ENCODE peak calls at places on chromosome 20, in four cellular contexts. One of them, this sample, is unnamed.

GRCh38 chr20:15867017-15867416 is 706.2 kb downstream of the KIF16B start:
- DNase-seq in T1000: no peak
- DNase-seq in GM19239: no peak
- DNase-seq in NAMALWA: no peak
- DNase-seq in this sample: no peak

GRCh38 chr20:1003920-1004697 is 2.0 kb upstream of the RSPO4 start:
- DNase-seq in T1000: no peak
- DNase-seq in GM19239: no peak
- DNase-seq in NAMALWA: no peak
- DNase-seq in this sample: no peak

GRCh38 chr20:6663104-6663503 is 104.4 kb upstream of the BMP2 start:
- DNase-seq in T1000: no peak
- DNase-seq in GM19239: no peak
- DNase-seq in NAMALWA: no peak
- DNase-seq in this sample: no peak

GRCh38 chr20:62059926-62060630 is 5.6 kb downstream of the TAF4 start:
- DNase-seq in T1000: no peak
- DNase-seq in GM19239: no peak
- DNase-seq in NAMALWA: no peak
- DNase-seq in this sample: no peak

GRCh38 chr20:20815711-20816455 is 103.4 kb upstream of the RALGAPA2 start:
- DNase-seq in T1000: no peak
- DNase-seq in GM19239: no peak
- DNase-seq in NAMALWA: no peak
- DNase-seq in this sample: no peak

GRCh38 chr20:17295151-17295726 is 68.4 kb downstream of the PCSK2 start:
- DNase-seq in T1000: no peak
- DNase-seq in GM19239: no peak
- DNase-seq in NAMALWA: no peak
- DNase-seq in this sample: no peak

GRCh38 chr20:25195014-25195961 is at the start of gene ENTPD6:
- DNase-seq in T1000: peak
- DNase-seq in GM19239: peak
- DNase-seq in NAMALWA: peak
- DNase-seq in this sample: peak

GRCh38 chr20:25543068-25543467 is 42.3 kb downstream of the NINL start:
- DNase-seq in T1000: peak
- DNase-seq in GM19239: no peak
- DNase-seq in NAMALWA: no peak
- DNase-seq in this sample: no peak

GRCh38 chr20:44644384-44645131 is 6.9 kb downstream of the ADA start:
- DNase-seq in T1000: no peak
- DNase-seq in GM19239: no peak
- DNase-seq in NAMALWA: peak
- DNase-seq in this sample: no peak

GRCh38 chr20:7828437-7828836 is 111.8 kb downstream of the HAO1 start:
- DNase-seq in T1000: no peak
- DNase-seq in GM19239: no peak
- DNase-seq in NAMALWA: no peak
- DNase-seq in this sample: no peak

GRCh38 chr20:59153355-59153681 is 10.3 kb upstream of the ZNF831 start:
- DNase-seq in T1000: no peak
- DNase-seq in GM19239: no peak
- DNase-seq in NAMALWA: no peak
- DNase-seq in this sample: no peak

GRCh38 chr20:24953204-24953565 is 4.1 kb downstream of the CST7 start:
- DNase-seq in T1000: no peak
- DNase-seq in GM19239: no peak
- DNase-seq in NAMALWA: no peak
- DNase-seq in this sample: no peak

GRCh38 chr20:21026951-21027350 is 79.2 kb downstream of the LINC00237 start:
- DNase-seq in T1000: no peak
- DNase-seq in GM19239: no peak
- DNase-seq in NAMALWA: no peak
- DNase-seq in this sample: no peak

GRCh38 chr20:57470212-57470522 is 54.8 kb downstream of the CTCFL start:
- DNase-seq in T1000: no peak
- DNase-seq in GM19239: no peak
- DNase-seq in NAMALWA: peak
- DNase-seq in this sample: no peak

GRCh38 chr20:19889011-19889953 is 127.9 kb upstream of the NAA20 start:
- DNase-seq in T1000: no peak
- DNase-seq in GM19239: no peak
- DNase-seq in NAMALWA: no peak
- DNase-seq in this sample: peak

GRCh38 chr20:62905536-62906117 is 20.7 kb downstream of the DIDO1 start:
- DNase-seq in T1000: no peak
- DNase-seq in GM19239: no peak
- DNase-seq in NAMALWA: no peak
- DNase-seq in this sample: no peak

This sample was measured in H54.